ENCODE peak calls at places on chromosomes 13 and 19, in four cellular contexts. D is prostate gland, G is HFF-Myc, Y is tibial artery. L is an unnamed sample.

GRCh38 chr13:113656831-113657671 is 947 bp downstream of the ATP4B start:
- DNase-seq in D (no peak), G (no peak), Y (peak), L (no peak)

GRCh38 chr13:47250141-47250540 is 353.3 kb upstream of the HTR2A start:
- DNase-seq in D (no peak), G (no peak), Y (no peak), L (no peak)

GRCh38 chr13:45198041-45198440 is 2.8 kb downstream of the KCTD4 start:
- DNase-seq in D (no peak), G (no peak), Y (no peak), L (no peak)

GRCh38 chr19:16615788-16616187 is 12.2 kb downstream of the MED26 start:
- DNase-seq in D (no peak), G (no peak), Y (no peak), L (no peak)

GRCh38 chr13:24606486-24607170 is 73.6 kb upstream of the ATP12A start:
- DNase-seq in D (no peak), G (no peak), Y (no peak), L (no peak)

GRCh38 chr13:99655351-99656091 is 154.2 kb downstream of the TM9SF2 start:
- DNase-seq in D (no peak), G (no peak), Y (no peak), L (no peak)

GRCh38 chr13:99290890-99291289 is 16.3 kb downstream of the GPR183 start:
- DNase-seq in D (no peak), G (no peak), Y (no peak), L (no peak)

GRCh38 chr13:104872153-104872552 is 1663.3 kb downstream of the EFNB2 start:
- DNase-seq in D (no peak), G (no peak), Y (no peak), L (no peak)

DNA sequence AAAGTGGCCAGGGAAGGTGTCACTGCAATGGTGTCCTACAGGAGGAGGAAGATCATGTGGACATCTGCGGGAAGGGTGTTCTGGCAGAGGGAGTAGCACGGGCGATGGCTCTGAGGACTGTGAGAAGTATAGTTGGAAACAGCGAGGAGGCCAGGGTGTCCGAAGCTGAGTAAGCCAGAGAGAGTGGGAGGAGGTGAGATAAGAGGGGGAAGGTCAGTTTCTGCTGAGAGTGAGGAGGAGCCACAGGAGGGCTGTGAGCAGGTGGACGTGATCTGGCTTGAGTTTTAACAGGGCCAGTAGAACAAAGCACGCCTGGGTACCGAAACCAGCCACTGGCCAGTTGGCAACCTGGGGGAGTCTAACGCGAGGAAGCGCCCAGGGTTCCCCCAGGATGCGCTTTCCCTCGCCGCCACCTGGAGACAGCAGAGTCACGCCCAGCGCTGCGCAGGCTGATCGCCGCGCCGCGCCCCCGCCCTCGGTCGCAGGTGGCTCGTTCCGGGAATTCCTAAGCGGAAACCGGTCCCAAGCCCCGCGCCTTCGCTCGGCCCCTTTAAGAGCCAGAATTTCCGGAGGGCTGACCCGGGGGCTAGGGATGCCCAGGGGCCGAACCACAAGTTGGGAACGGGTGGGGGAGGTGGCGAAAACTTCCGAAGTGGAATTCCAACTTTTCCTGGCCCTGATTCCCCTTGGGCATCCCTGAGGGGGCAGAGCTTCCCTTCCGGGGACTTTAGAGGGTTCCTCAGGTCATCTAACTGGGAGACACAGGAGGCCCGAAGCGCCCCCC is 1.1 kb upstream of the LSR start:
- DNase-seq in D (peak), G (no peak), Y (peak), L (peak)
- TF ChIP-seq CTCF in D (no peak), G (peak), Y (no peak), L (peak)

GRCh38 chr19:58513694-58514563 is 2.1 kb upstream of the SLC27A5 start:
- DNase-seq in D (peak), G (peak), Y (peak), L (peak)
- H3K4me3 ChIP-seq in D (peak), G (peak), Y (peak), L (peak)

GRCh38 chr13:26132756-26133155 is 80.9 kb upstream of the SHISA2 start:
- DNase-seq in D (no peak), G (no peak), Y (no peak), L (peak)
- TF ChIP-seq CTCF in D (no peak), G (peak), Y (no peak), L (peak)

DNA sequence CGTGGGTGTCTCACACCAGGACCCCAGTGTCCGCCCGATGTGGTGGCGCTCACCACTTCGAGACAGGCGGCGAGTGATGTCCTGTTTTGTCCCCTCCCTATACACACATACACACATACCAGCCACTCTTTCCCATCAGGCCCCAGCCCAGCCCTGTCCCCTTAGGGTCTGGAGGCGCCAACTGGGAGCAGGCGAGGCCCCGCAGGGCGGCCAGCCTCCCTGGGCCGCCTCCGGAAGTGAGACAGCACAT is 38.1 kb upstream of the NANOS3 start:
- DNase-seq in D (no peak), G (no peak), Y (no peak), L (no peak)
- H3K4me3 ChIP-seq in D (peak), G (peak), Y (peak), L (no peak)

GRCh38 chr19:13865578-13866462 is 11.1 kb upstream of the NANOS3 start:
- DNase-seq in D (no peak), G (no peak), Y (no peak), L (no peak)
- TF ChIP-seq CTCF in D (no peak), G (no peak), Y (no peak), L (no peak)

DNA sequence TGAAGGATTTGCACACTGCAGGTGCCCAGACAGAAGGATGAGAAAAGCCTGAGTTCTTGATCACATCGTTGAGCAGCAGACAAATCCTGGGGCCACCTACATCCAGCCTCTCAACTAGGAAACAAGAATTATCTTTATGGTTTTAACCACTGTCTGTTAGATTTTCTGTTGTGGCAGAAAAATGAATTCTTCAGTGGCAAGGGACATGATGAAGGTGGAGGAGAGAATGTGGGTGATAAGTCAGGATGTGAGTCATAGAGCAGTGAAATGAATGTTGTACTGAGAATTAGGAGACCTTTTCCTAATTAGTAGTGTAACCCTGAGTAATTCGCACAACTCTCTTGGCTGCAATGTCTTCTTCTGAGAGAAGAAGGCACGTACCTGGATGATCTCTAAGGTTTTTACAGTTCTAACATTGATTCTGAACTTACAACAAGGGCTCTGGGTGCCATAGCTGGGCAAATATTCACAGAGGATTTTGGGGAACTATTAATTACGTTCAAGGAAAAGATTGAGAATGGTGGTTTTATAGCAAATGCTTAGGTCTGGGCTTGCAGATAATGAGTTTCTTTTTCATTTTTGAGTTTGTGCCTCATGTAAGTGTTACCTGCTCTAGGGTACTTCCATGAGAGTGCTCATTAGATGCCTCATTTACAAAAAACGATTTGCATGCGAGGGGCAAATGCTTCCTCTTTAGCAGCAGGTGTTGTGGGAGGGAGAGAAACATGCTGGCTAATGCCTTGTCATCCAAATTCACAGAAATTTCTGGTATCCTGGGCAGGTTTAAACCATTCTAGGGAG is 111.0 kb upstream of the KL start:
- DNase-seq in D (no peak), G (no peak), Y (no peak), L (no peak)
- H3K4me3 ChIP-seq in D (no peak), G (no peak), Y (no peak), L (no peak)

GRCh38 chr19:13309853-13310252 is 159.6 kb downstream of the IER2 start:
- DNase-seq in D (no peak), G (no peak), Y (no peak), L (no peak)
- TF ChIP-seq CTCF in D (no peak), G (no peak), Y (no peak), L (no peak)

L was measured in LNCaP clone FGC.